ENCODE peak calls at places on chromosomes 12 and 14, in nine cellular contexts. V is non-pigmented ciliary epithelial cell; B is psoas muscle; I is Kasumi-1; R is fibroblast of pulmonary artery; F is RPMI7951; E is GM06990; S is stimulated activated naive B cell treated with anti-CD40 and anti-IgM and Interleukin-4, amounts not matched to agents 10 μg/mL and 1 μg/mL and 100 μg/mL, for 72 hours; J is stimulated activated CD4-positive, alpha-beta T cell treated with anti-CD3 and anti-CD28 coated beads, TNF-alpha, amount 100 ng/mL, for 4 hours. A is an unnamed sample.

GRCh38 chr12:54021006-54021405 is 7.2 kb upstream of the HOXC6 start:
- DNase-seq in S (no peak), F (no peak), J (no peak), B (no peak), R (no peak), V (no peak), E (no peak), I (no peak), A (no peak)

GRCh38 chr14:103847954-103848719 is 762 bp upstream of the PPP1R13B start:
- DNase-seq in B (peak), J (no peak), F (no peak), V (no peak), R (no peak), S (peak), E (no peak), I (no peak), A (no peak)

GRCh38 chr12:45938566-45938965 is 51.8 kb downstream of the SCAF11 start:
- DNase-seq in J (no peak), E (no peak), S (no peak), V (no peak), B (no peak), I (no peak), F (peak), R (no peak), A (no peak)

GRCh38 chr14:92481386-92481785 is 32.2 kb upstream of the RIN3 start:
- DNase-seq in J (no peak), F (peak), B (no peak), E (no peak), V (no peak), I (no peak), R (peak), S (no peak), A (no peak)

GRCh38 chr14:57747036-57747435 is 118.9 kb downstream of the SLC35F4 start:
- DNase-seq in I (no peak), J (no peak), V (no peak), E (no peak), S (no peak), F (no peak), B (no peak), R (peak), A (no peak)

GRCh38 chr12:58502236-58502635 is 418.1 kb downstream of the LRIG3 start:
- DNase-seq in R (no peak), V (no peak), S (no peak), I (no peak), J (no peak), F (peak), B (no peak), E (no peak), A (no peak)

GRCh38 chr14:106083082-106083481 is 556.7 kb downstream of the TMEM121 start:
- DNase-seq in V (no peak), I (no peak), F (no peak), J (no peak), R (no peak), S (no peak), E (no peak), B (no peak), A (no peak)

GRCh38 chr14:85401396-85401795 is 128.5 kb upstream of the FLRT2 start:
- DNase-seq in R (no peak), V (no peak), S (no peak), B (no peak), F (no peak), E (no peak), J (no peak), I (no peak), A (no peak)

GRCh38 chr12:66273147-66273546 is 29.1 kb upstream of the HELB start:
- DNase-seq in B (no peak), S (no peak), F (peak), V (no peak), E (no peak), R (no peak), J (no peak), I (no peak), A (no peak)

GRCh38 chr12:42204819-42205218 is 33.2 kb downstream of the YAF2 start:
- DNase-seq in E (no peak), S (no peak), F (no peak), V (no peak), I (no peak), R (no peak), B (no peak), J (no peak), A (no peak)

GRCh38 chr14:44783899-44784298 is 177.8 kb downstream of the KLHL28 start:
- DNase-seq in E (no peak), R (no peak), F (no peak), V (no peak), B (no peak), J (no peak), S (no peak), I (no peak), A (peak)

GRCh38 chr12:48936379-48936979 is 11.2 kb upstream of the FKBP11 start:
- DNase-seq in R (peak), V (no peak), J (peak), F (peak), I (peak), B (peak), S (peak), E (no peak), A (peak)

GRCh38 chr12:8026282-8026637 is 6.3 kb upstream of the FOXJ2 start:
- DNase-seq in E (no peak), F (no peak), V (no peak), S (no peak), B (no peak), R (no peak), I (peak), J (no peak), A (no peak)

GRCh38 chr14:88551094-88551870 is 3.5 kb downstream of the PTPN21 start:
- DNase-seq in F (peak), R (peak), I (no peak), E (peak), S (peak), B (peak), J (peak), V (no peak), A (peak)

GRCh38 chr14:69038449-69039286 is 59.6 kb upstream of the ACTN1 start:
- DNase-seq in J (no peak), B (no peak), I (no peak), S (no peak), V (peak), E (no peak), F (peak), R (peak), A (peak)

GRCh38 chr12:92930421-92930820 is 1.3 kb upstream of the EEA1 start:
- DNase-seq in E (no peak), S (no peak), F (no peak), V (no peak), I (no peak), B (no peak), R (no peak), J (no peak), A (no peak)